ENCODE peak calls at places on chromosomes 11 and 22, in six cellular contexts. One of them, this sample, is unnamed. For H3K4me1, the result is how much of the 10 kb centered on the place peaks cover.

GRCh38 chr11:130431337-130431773 is 2.9 kb upstream of the ADAMTS8 start:
- DNase-seq in CD8-positive, alpha-beta memory T cell: peak
- DNase-seq in hepatocyte: peak
- DNase-seq in CD8-positive, alpha-beta T cell: peak
- DNase-seq in A549: peak
- DNase-seq in testis: peak
- DNase-seq in this sample: peak

GRCh38 chr11:64000026-64000739 is 13.9 kb downstream of the OTUB1 start:
- DNase-seq in testis: peak
- DNase-seq in CD8-positive, alpha-beta memory T cell: peak
- DNase-seq in hepatocyte: peak
- DNase-seq in CD8-positive, alpha-beta T cell: peak
- DNase-seq in A549: no peak
- DNase-seq in this sample: peak

GRCh38 chr11:5225480-5225871 is 1.4 kb downstream of the HBB start:
- DNase-seq in testis: no peak
- DNase-seq in hepatocyte: no peak
- DNase-seq in CD8-positive, alpha-beta memory T cell: no peak
- DNase-seq in A549: no peak
- DNase-seq in CD8-positive, alpha-beta T cell: no peak
- DNase-seq in this sample: no peak

GRCh38 chr11:112453601-112454577 is 193.2 kb upstream of the PLET1 start:
- DNase-seq in hepatocyte: peak
- DNase-seq in CD8-positive, alpha-beta T cell: no peak
- DNase-seq in A549: peak
- DNase-seq in CD8-positive, alpha-beta memory T cell: peak
- DNase-seq in testis: peak
- DNase-seq in this sample: no peak

GRCh38 chr22:48594757-48595510 is 1232.7 kb downstream of the BRD1 start:
- DNase-seq in testis: no peak
- DNase-seq in A549: no peak
- DNase-seq in hepatocyte: no peak
- DNase-seq in CD8-positive, alpha-beta T cell: no peak
- DNase-seq in CD8-positive, alpha-beta memory T cell: no peak
- DNase-seq in this sample: no peak

GRCh38 chr22:46730568-46731245 is 7.3 kb downstream of the CERK start:
- DNase-seq in testis: no peak
- DNase-seq in A549: no peak
- DNase-seq in CD8-positive, alpha-beta memory T cell: no peak
- DNase-seq in CD8-positive, alpha-beta T cell: no peak
- DNase-seq in hepatocyte: peak
- DNase-seq in this sample: no peak

GRCh38 chr11:130874396-130874795 is 41.9 kb downstream of the SNX19 start:
- DNase-seq in A549: no peak
- DNase-seq in testis: no peak
- DNase-seq in CD8-positive, alpha-beta T cell: no peak
- DNase-seq in hepatocyte: no peak
- DNase-seq in CD8-positive, alpha-beta memory T cell: no peak
- DNase-seq in this sample: no peak

GRCh38 chr11:35398881-35399280 is 20.5 kb downstream of the SLC1A2 start:
- DNase-seq in A549: no peak
- DNase-seq in hepatocyte: no peak
- DNase-seq in CD8-positive, alpha-beta memory T cell: no peak
- DNase-seq in CD8-positive, alpha-beta T cell: no peak
- DNase-seq in testis: no peak
- DNase-seq in this sample: no peak

GRCh38 chr11:36509694-36510566 is at the start of gene TRAF6:
- DNase-seq in CD8-positive, alpha-beta memory T cell: peak
- DNase-seq in CD8-positive, alpha-beta T cell: peak
- DNase-seq in hepatocyte: peak
- DNase-seq in A549: peak
- DNase-seq in testis: peak
- DNase-seq in this sample: peak

GRCh38 chr11:36009469-36009868 is 65.6 kb downstream of the LDLRAD3 start:
- DNase-seq in testis: no peak
- DNase-seq in CD8-positive, alpha-beta T cell: no peak
- DNase-seq in hepatocyte: no peak
- DNase-seq in CD8-positive, alpha-beta memory T cell: no peak
- DNase-seq in A549: no peak
- DNase-seq in this sample: no peak

GRCh38 chr11:34331329-34331728 is 26.5 kb downstream of the ABTB2 start:
- DNase-seq in testis: no peak
- DNase-seq in hepatocyte: no peak
- DNase-seq in CD8-positive, alpha-beta T cell: no peak
- DNase-seq in CD8-positive, alpha-beta memory T cell: no peak
- DNase-seq in A549: peak
- DNase-seq in this sample: no peak

GRCh38 chr22:32723632-32724031 is 77.9 kb upstream of the TIMP3 start:
- DNase-seq in hepatocyte: peak
- DNase-seq in CD8-positive, alpha-beta T cell: peak
- DNase-seq in A549: no peak
- DNase-seq in CD8-positive, alpha-beta memory T cell: no peak
- DNase-seq in testis: peak
- DNase-seq in this sample: peak

GRCh38 chr11:62069961-62070919 is 53.6 kb upstream of the INCENP start:
- DNase-seq in hepatocyte: no peak
- DNase-seq in CD8-positive, alpha-beta memory T cell: no peak
- DNase-seq in A549: no peak
- DNase-seq in CD8-positive, alpha-beta T cell: no peak
- DNase-seq in testis: no peak
- DNase-seq in this sample: no peak

GRCh38 chr11:1052133-1053011 is 15.9 kb upstream of the MUC6 start:
- DNase-seq in testis: no peak
- DNase-seq in CD8-positive, alpha-beta T cell: no peak
- DNase-seq in CD8-positive, alpha-beta memory T cell: no peak
- DNase-seq in hepatocyte: no peak
- DNase-seq in A549: no peak
- DNase-seq in this sample: no peak

GRCh38 chr11:41413843-41414242 is 45.6 kb downstream of the LRRC4C start:
- DNase-seq in CD8-positive, alpha-beta memory T cell: no peak
- DNase-seq in testis: no peak
- DNase-seq in CD8-positive, alpha-beta T cell: no peak
- DNase-seq in A549: no peak
- DNase-seq in hepatocyte: no peak
- DNase-seq in this sample: no peak

GRCh38 chr11:83004855-83005556 is 66.7 kb downstream of the RAB30 start:
- DNase-seq in testis: no peak
- DNase-seq in A549: no peak
- DNase-seq in CD8-positive, alpha-beta T cell: no peak
- DNase-seq in CD8-positive, alpha-beta memory T cell: no peak
- DNase-seq in hepatocyte: no peak
- DNase-seq in this sample: no peak

GRCh38 chr22:24986816-24987215 is 34.3 kb downstream of the KIAA1671 start:
- DNase-seq in testis: no peak
- DNase-seq in A549: no peak
- DNase-seq in CD8-positive, alpha-beta memory T cell: no peak
- DNase-seq in hepatocyte: no peak
- DNase-seq in CD8-positive, alpha-beta T cell: no peak
- DNase-seq in this sample: no peak

GRCh38 chr22:32265882-32266767 is 11.0 kb upstream of the SLC5A4 start:
- DNase-seq in testis: peak
- DNase-seq in A549: peak
- DNase-seq in CD8-positive, alpha-beta memory T cell: peak
- DNase-seq in CD8-positive, alpha-beta T cell: peak
- DNase-seq in hepatocyte: peak
- DNase-seq in this sample: peak

GRCh38 chr11:114610984-114611944 is 15.7 kb upstream of the NXPE4 start:
- DNase-seq in hepatocyte: peak
- DNase-seq in A549: peak
- DNase-seq in testis: no peak
- DNase-seq in CD8-positive, alpha-beta memory T cell: no peak
- DNase-seq in CD8-positive, alpha-beta T cell: no peak
- DNase-seq in this sample: no peak

GRCh38 chr11:118922745-118923627 is 2.7 kb downstream of the BCL9L start:
- DNase-seq in CD8-positive, alpha-beta T cell: no peak
- DNase-seq in CD8-positive, alpha-beta memory T cell: no peak
- DNase-seq in hepatocyte: peak
- DNase-seq in testis: no peak
- DNase-seq in A549: no peak
- DNase-seq in this sample: no peak

GRCh38 chr11:118924591-118925585 is 838 bp downstream of the BCL9L start:
- DNase-seq in A549: peak
- DNase-seq in testis: peak
- DNase-seq in CD8-positive, alpha-beta memory T cell: no peak
- DNase-seq in CD8-positive, alpha-beta T cell: no peak
- DNase-seq in hepatocyte: peak
- DNase-seq in this sample: peak

GRCh38 chr11:118921121-118921928 is 4.4 kb downstream of the BCL9L start:
- DNase-seq in testis: peak
- DNase-seq in CD8-positive, alpha-beta memory T cell: no peak
- DNase-seq in A549: peak
- DNase-seq in CD8-positive, alpha-beta T cell: no peak
- DNase-seq in hepatocyte: peak
- DNase-seq in this sample: peak

GRCh38 chr11:118921929-118922744 is 3.6 kb downstream of the BCL9L start:
- DNase-seq in A549: peak
- DNase-seq in CD8-positive, alpha-beta T cell: no peak
- DNase-seq in testis: peak
- DNase-seq in hepatocyte: peak
- DNase-seq in CD8-positive, alpha-beta memory T cell: no peak
- DNase-seq in this sample: peak

GRCh38 chr11:118923721-118924587 is 1.8 kb downstream of the BCL9L start:
- DNase-seq in hepatocyte: peak
- DNase-seq in testis: no peak
- DNase-seq in CD8-positive, alpha-beta memory T cell: no peak
- DNase-seq in CD8-positive, alpha-beta T cell: no peak
- DNase-seq in A549: no peak
- DNase-seq in this sample: no peak
- H3K4me1 ChIP-seq in hepatocyte: under half
- H3K4me1 ChIP-seq in testis: half or more
- H3K4me1 ChIP-seq in CD8-positive, alpha-beta memory T cell: half or more
- H3K4me1 ChIP-seq in CD8-positive, alpha-beta T cell: under half
- H3K4me1 ChIP-seq in A549: under half
- H3K4me1 ChIP-seq in this sample: half or more

GRCh38 chr22:50318698-50319411 is 8.0 kb downstream of the DENND6B start:
- DNase-seq in CD8-positive, alpha-beta T cell: no peak
- DNase-seq in A549: no peak
- DNase-seq in hepatocyte: peak
- DNase-seq in CD8-positive, alpha-beta memory T cell: no peak
- DNase-seq in testis: no peak
- DNase-seq in this sample: no peak
- H3K4me1 ChIP-seq in CD8-positive, alpha-beta T cell: under half
- H3K4me1 ChIP-seq in A549: under half
- H3K4me1 ChIP-seq in hepatocyte: under half
- H3K4me1 ChIP-seq in CD8-positive, alpha-beta memory T cell: under half
- H3K4me1 ChIP-seq in testis: under half
- H3K4me1 ChIP-seq in this sample: under half

DNA sequence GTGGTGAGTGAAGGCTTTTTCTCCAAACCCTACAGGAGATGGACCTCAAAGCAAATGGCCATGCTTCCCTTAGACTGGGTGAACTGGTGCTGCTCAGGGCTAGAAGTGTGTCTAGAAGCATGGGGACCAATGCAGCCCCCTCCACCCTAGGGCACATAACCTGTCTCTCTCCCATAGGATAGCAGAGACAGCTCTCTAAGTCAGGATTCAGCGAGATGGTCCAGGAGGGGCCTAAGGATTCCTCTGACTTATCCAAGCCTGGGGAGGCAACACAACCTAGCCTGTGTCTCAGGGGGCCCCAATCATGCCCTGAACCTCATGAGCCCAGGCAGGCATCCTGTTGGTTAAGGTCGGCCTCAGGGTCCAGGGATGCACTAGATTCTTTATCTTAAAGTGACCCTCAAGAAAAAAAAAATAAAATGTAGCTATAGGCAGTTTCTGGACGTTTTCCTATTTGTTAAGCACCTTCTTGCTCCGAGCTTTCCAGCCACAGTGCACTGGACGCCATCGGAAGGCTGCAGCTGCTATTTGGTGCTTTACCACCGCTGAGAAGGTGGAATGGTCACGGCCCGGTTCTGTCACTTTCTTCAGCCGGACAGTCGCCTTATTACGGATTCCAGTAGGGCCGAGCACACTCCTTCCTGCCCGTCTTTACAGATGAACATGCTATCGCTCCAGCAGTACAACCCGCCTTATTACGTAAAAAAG is 5.0 kb upstream of the CCND1 start:
- DNase-seq in CD8-positive, alpha-beta memory T cell: no peak
- DNase-seq in CD8-positive, alpha-beta T cell: no peak
- DNase-seq in hepatocyte: no peak
- DNase-seq in A549: no peak
- DNase-seq in testis: no peak
- DNase-seq in this sample: no peak
- H3K4me1 ChIP-seq in CD8-positive, alpha-beta memory T cell: under half
- H3K4me1 ChIP-seq in CD8-positive, alpha-beta T cell: under half
- H3K4me1 ChIP-seq in hepatocyte: under half
- H3K4me1 ChIP-seq in A549: under half
- H3K4me1 ChIP-seq in testis: under half
- H3K4me1 ChIP-seq in this sample: half or more

GRCh38 chr11:102762414-102762813 is 18.0 kb downstream of the MMP10 start:
- DNase-seq in hepatocyte: no peak
- DNase-seq in CD8-positive, alpha-beta memory T cell: no peak
- DNase-seq in CD8-positive, alpha-beta T cell: no peak
- DNase-seq in A549: no peak
- DNase-seq in testis: no peak
- DNase-seq in this sample: no peak
- H3K4me1 ChIP-seq in hepatocyte: under half
- H3K4me1 ChIP-seq in CD8-positive, alpha-beta memory T cell: under half
- H3K4me1 ChIP-seq in CD8-positive, alpha-beta T cell: under half
- H3K4me1 ChIP-seq in A549: half or more
- H3K4me1 ChIP-seq in testis: under half
- H3K4me1 ChIP-seq in this sample: under half

DNA sequence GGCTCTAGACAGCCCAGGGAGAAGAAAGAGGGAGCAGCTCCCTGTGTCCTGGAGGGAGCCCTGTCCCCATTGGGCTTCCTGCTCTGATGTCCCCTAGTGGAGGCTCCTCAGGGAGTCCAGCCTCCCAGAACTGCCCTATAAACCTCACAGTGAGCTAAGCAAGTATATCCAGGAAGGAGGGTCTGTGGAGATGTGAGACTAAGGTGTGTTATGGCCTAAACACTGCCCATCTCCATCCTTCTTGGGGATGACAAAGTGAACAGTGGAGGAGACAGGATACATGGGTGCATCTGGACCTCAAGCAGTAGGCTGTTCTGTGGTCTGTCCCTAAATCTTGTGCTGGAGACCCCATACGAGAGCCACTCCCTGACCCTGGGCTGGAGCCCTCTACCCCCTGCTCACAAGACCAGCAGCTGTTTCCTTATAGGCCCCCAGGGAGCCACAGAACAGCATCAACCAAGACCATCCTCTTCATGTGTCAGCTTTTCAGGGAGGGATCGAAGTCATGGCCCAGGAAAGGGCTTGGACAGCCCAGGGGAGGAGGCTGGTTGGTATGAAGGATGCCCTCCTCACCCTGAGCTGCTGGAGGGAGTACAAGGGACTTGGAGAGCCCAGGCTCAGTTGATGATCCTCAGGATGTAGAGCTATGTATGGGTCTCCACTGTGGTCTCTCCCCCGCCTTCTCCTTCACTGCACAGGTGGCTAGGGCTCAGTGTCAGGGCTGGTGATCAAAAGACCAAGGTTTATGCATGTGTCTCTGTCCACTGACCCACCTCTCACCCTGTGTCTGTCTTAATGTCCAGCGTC is 49.7 kb upstream of the TOP3B start:
- DNase-seq in CD8-positive, alpha-beta T cell: no peak
- DNase-seq in hepatocyte: no peak
- DNase-seq in A549: no peak
- DNase-seq in CD8-positive, alpha-beta memory T cell: no peak
- DNase-seq in testis: no peak
- DNase-seq in this sample: no peak
- H3K4me1 ChIP-seq in CD8-positive, alpha-beta T cell: under half
- H3K4me1 ChIP-seq in hepatocyte: under half
- H3K4me1 ChIP-seq in A549: under half
- H3K4me1 ChIP-seq in CD8-positive, alpha-beta memory T cell: under half
- H3K4me1 ChIP-seq in testis: under half
- H3K4me1 ChIP-seq in this sample: under half

GRCh38 chr22:36358533-36359171 is 29.1 kb downstream of the MYH9 start:
- DNase-seq in CD8-positive, alpha-beta T cell: no peak
- DNase-seq in testis: no peak
- DNase-seq in CD8-positive, alpha-beta memory T cell: no peak
- DNase-seq in hepatocyte: no peak
- DNase-seq in A549: no peak
- DNase-seq in this sample: no peak
- H3K4me1 ChIP-seq in CD8-positive, alpha-beta T cell: half or more
- H3K4me1 ChIP-seq in testis: under half
- H3K4me1 ChIP-seq in CD8-positive, alpha-beta memory T cell: half or more
- H3K4me1 ChIP-seq in hepatocyte: half or more
- H3K4me1 ChIP-seq in A549: half or more
- H3K4me1 ChIP-seq in this sample: half or more